ENCODE peak calls at places on chromosomes 6 and 20, in eight cellular contexts. One of them, this sample, is unnamed.

GRCh38 chr6:71294121-71294523 is 5.5 kb downstream of the OGFRL1 start:
- DNase-seq in NCI-H1417 treated with DMSO at 0.1 percent for 48 hours: no peak
- DNase-seq in left ventricle myocardium superior: no peak
- DNase-seq in activated CD8-positive, alpha-beta memory T cell treated with anti-CD3 and anti-CD28 coated beads, Interleukin-2, amount 50 U/mL, for 48 hours: no peak
- DNase-seq in fibroblast of the aortic adventitia: peak; percentile 99
- DNase-seq in GM23248: peak; percentile 89
- DNase-seq in MV-4-11: no peak
- DNase-seq in GM04503: peak; percentile 97
- DNase-seq in this sample: no peak

GRCh38 chr20:36251426-36251825 is 15.1 kb downstream of the AAR2 start:
- DNase-seq in MV-4-11: no peak
- DNase-seq in GM23248: no peak
- DNase-seq in GM04503: no peak
- DNase-seq in activated CD8-positive, alpha-beta memory T cell treated with anti-CD3 and anti-CD28 coated beads, Interleukin-2, amount 50 U/mL, for 48 hours: no peak
- DNase-seq in NCI-H1417 treated with DMSO at 0.1 percent for 48 hours: no peak
- DNase-seq in left ventricle myocardium superior: no peak
- DNase-seq in fibroblast of the aortic adventitia: no peak
- DNase-seq in this sample: no peak

GRCh38 chr6:23656257-23656731 is 469.7 kb upstream of the NRSN1 start:
- DNase-seq in NCI-H1417 treated with DMSO at 0.1 percent for 48 hours: peak; percentile 76
- DNase-seq in MV-4-11: no peak
- DNase-seq in fibroblast of the aortic adventitia: no peak
- DNase-seq in left ventricle myocardium superior: no peak
- DNase-seq in GM04503: no peak
- DNase-seq in GM23248: no peak
- DNase-seq in activated CD8-positive, alpha-beta memory T cell treated with anti-CD3 and anti-CD28 coated beads, Interleukin-2, amount 50 U/mL, for 48 hours: no peak
- DNase-seq in this sample: no peak

GRCh38 chr20:13458860-13459451 is 179.8 kb downstream of the TASP1 start:
- DNase-seq in GM23248: peak; percentile 60
- DNase-seq in NCI-H1417 treated with DMSO at 0.1 percent for 48 hours: no peak
- DNase-seq in activated CD8-positive, alpha-beta memory T cell treated with anti-CD3 and anti-CD28 coated beads, Interleukin-2, amount 50 U/mL, for 48 hours: no peak
- DNase-seq in MV-4-11: peak; percentile 22
- DNase-seq in fibroblast of the aortic adventitia: peak; percentile 66
- DNase-seq in GM04503: no peak
- DNase-seq in left ventricle myocardium superior: no peak
- DNase-seq in this sample: no peak

GRCh38 chr6:56899753-56900152 is 55.2 kb upstream of the BEND6 start:
- DNase-seq in GM04503: no peak
- DNase-seq in GM23248: no peak
- DNase-seq in fibroblast of the aortic adventitia: no peak
- DNase-seq in activated CD8-positive, alpha-beta memory T cell treated with anti-CD3 and anti-CD28 coated beads, Interleukin-2, amount 50 U/mL, for 48 hours: no peak
- DNase-seq in left ventricle myocardium superior: no peak
- DNase-seq in NCI-H1417 treated with DMSO at 0.1 percent for 48 hours: no peak
- DNase-seq in MV-4-11: no peak
- DNase-seq in this sample: no peak

GRCh38 chr20:8901237-8902025 is 167.5 kb upstream of the PLCB4 start:
- DNase-seq in MV-4-11: no peak
- DNase-seq in activated CD8-positive, alpha-beta memory T cell treated with anti-CD3 and anti-CD28 coated beads, Interleukin-2, amount 50 U/mL, for 48 hours: no peak
- DNase-seq in GM04503: peak; percentile 37
- DNase-seq in fibroblast of the aortic adventitia: peak; percentile 17
- DNase-seq in GM23248: peak; percentile 20
- DNase-seq in left ventricle myocardium superior: peak; percentile 68
- DNase-seq in NCI-H1417 treated with DMSO at 0.1 percent for 48 hours: no peak
- DNase-seq in this sample: peak; percentile 66

GRCh38 chr6:2900821-2901644 is 2.1 kb downstream of the SERPINB9 start:
- DNase-seq in left ventricle myocardium superior: no peak
- DNase-seq in fibroblast of the aortic adventitia: no peak
- DNase-seq in GM04503: no peak
- DNase-seq in MV-4-11: no peak
- DNase-seq in NCI-H1417 treated with DMSO at 0.1 percent for 48 hours: no peak
- DNase-seq in activated CD8-positive, alpha-beta memory T cell treated with anti-CD3 and anti-CD28 coated beads, Interleukin-2, amount 50 U/mL, for 48 hours: no peak
- DNase-seq in GM23248: peak; percentile 9
- DNase-seq in this sample: peak; percentile 65

GRCh38 chr20:15220778-15221565 is 883.6 kb upstream of the FLRT3 start:
- DNase-seq in GM23248: peak; percentile 50
- DNase-seq in activated CD8-positive, alpha-beta memory T cell treated with anti-CD3 and anti-CD28 coated beads, Interleukin-2, amount 50 U/mL, for 48 hours: no peak
- DNase-seq in NCI-H1417 treated with DMSO at 0.1 percent for 48 hours: no peak
- DNase-seq in left ventricle myocardium superior: no peak
- DNase-seq in MV-4-11: no peak
- DNase-seq in GM04503: no peak
- DNase-seq in fibroblast of the aortic adventitia: peak; percentile 1
- DNase-seq in this sample: no peak

GRCh38 chr6:12134991-12135390 is 122.9 kb downstream of the HIVEP1 start:
- DNase-seq in fibroblast of the aortic adventitia: no peak
- DNase-seq in GM04503: no peak
- DNase-seq in MV-4-11: no peak
- DNase-seq in left ventricle myocardium superior: no peak
- DNase-seq in NCI-H1417 treated with DMSO at 0.1 percent for 48 hours: no peak
- DNase-seq in activated CD8-positive, alpha-beta memory T cell treated with anti-CD3 and anti-CD28 coated beads, Interleukin-2, amount 50 U/mL, for 48 hours: no peak
- DNase-seq in GM23248: no peak
- DNase-seq in this sample: no peak

GRCh38 chr6:32718879-32719278 is 22.3 kb upstream of the HLA-DQA2 start:
- DNase-seq in left ventricle myocardium superior: no peak
- DNase-seq in MV-4-11: no peak
- DNase-seq in GM04503: no peak
- DNase-seq in fibroblast of the aortic adventitia: no peak
- DNase-seq in NCI-H1417 treated with DMSO at 0.1 percent for 48 hours: no peak
- DNase-seq in activated CD8-positive, alpha-beta memory T cell treated with anti-CD3 and anti-CD28 coated beads, Interleukin-2, amount 50 U/mL, for 48 hours: no peak
- DNase-seq in GM23248: no peak
- DNase-seq in this sample: no peak

GRCh38 chr6:17012421-17013225 is 89.2 kb upstream of the STMND1 start:
- DNase-seq in NCI-H1417 treated with DMSO at 0.1 percent for 48 hours: no peak
- DNase-seq in activated CD8-positive, alpha-beta memory T cell treated with anti-CD3 and anti-CD28 coated beads, Interleukin-2, amount 50 U/mL, for 48 hours: no peak
- DNase-seq in left ventricle myocardium superior: no peak
- DNase-seq in GM23248: no peak
- DNase-seq in fibroblast of the aortic adventitia: peak; percentile 57
- DNase-seq in MV-4-11: no peak
- DNase-seq in GM04503: no peak
- DNase-seq in this sample: no peak

GRCh38 chr6:122789862-122790739 is 1.0 kb downstream of the SMPDL3A start:
- DNase-seq in GM04503: no peak
- DNase-seq in left ventricle myocardium superior: peak; percentile 34
- DNase-seq in activated CD8-positive, alpha-beta memory T cell treated with anti-CD3 and anti-CD28 coated beads, Interleukin-2, amount 50 U/mL, for 48 hours: peak; percentile 64
- DNase-seq in GM23248: peak; percentile 78
- DNase-seq in fibroblast of the aortic adventitia: peak; percentile 17
- DNase-seq in MV-4-11: peak; percentile 43
- DNase-seq in NCI-H1417 treated with DMSO at 0.1 percent for 48 hours: peak; percentile 3
- DNase-seq in this sample: peak; percentile 73

GRCh38 chr6:151313060-151313459 is 73.3 kb downstream of the AKAP12 start:
- DNase-seq in NCI-H1417 treated with DMSO at 0.1 percent for 48 hours: peak; percentile 92
- DNase-seq in left ventricle myocardium superior: no peak
- DNase-seq in GM23248: no peak
- DNase-seq in MV-4-11: no peak
- DNase-seq in fibroblast of the aortic adventitia: no peak
- DNase-seq in GM04503: no peak
- DNase-seq in activated CD8-positive, alpha-beta memory T cell treated with anti-CD3 and anti-CD28 coated beads, Interleukin-2, amount 50 U/mL, for 48 hours: no peak
- DNase-seq in this sample: no peak

GRCh38 chr6:50654155-50654554 is 59.2 kb upstream of the TFAP2D start:
- DNase-seq in GM04503: no peak
- DNase-seq in GM23248: no peak
- DNase-seq in MV-4-11: no peak
- DNase-seq in left ventricle myocardium superior: no peak
- DNase-seq in activated CD8-positive, alpha-beta memory T cell treated with anti-CD3 and anti-CD28 coated beads, Interleukin-2, amount 50 U/mL, for 48 hours: no peak
- DNase-seq in fibroblast of the aortic adventitia: no peak
- DNase-seq in NCI-H1417 treated with DMSO at 0.1 percent for 48 hours: no peak
- DNase-seq in this sample: no peak

GRCh38 chr6:139425780-139426179 is 51.3 kb upstream of the CITED2 start:
- DNase-seq in MV-4-11: no peak
- DNase-seq in GM04503: no peak
- DNase-seq in activated CD8-positive, alpha-beta memory T cell treated with anti-CD3 and anti-CD28 coated beads, Interleukin-2, amount 50 U/mL, for 48 hours: no peak
- DNase-seq in fibroblast of the aortic adventitia: no peak
- DNase-seq in NCI-H1417 treated with DMSO at 0.1 percent for 48 hours: no peak
- DNase-seq in GM23248: no peak
- DNase-seq in left ventricle myocardium superior: no peak
- DNase-seq in this sample: no peak